ENCODE peak calls at places on chromosomes 1 and 21, in four cellular contexts. C, E, I and Y are unnamed samples.

GRCh38 chr1:155698382-155699038 is 9.6 kb downstream of the DAP3 start:
- DNase-seq in C (no peak), E (no peak), I (no peak), Y (no peak)

GRCh38 chr1:202365092-202365815 is 16.8 kb downstream of the PPP1R12B start:
- DNase-seq in C (no peak), E (peak; percentile 36), I (no peak), Y (no peak)

GRCh38 chr1:203626910-203627246 is 246 bp downstream of the ATP2B4 start:
- DNase-seq in C (no peak), E (no peak), I (no peak), Y (no peak)

GRCh38 chr1:35885961-35886558 is 3.1 kb downstream of the AGO1 start:
- DNase-seq in C (no peak), E (no peak), I (no peak), Y (no peak)

GRCh38 chr21:35381743-35382310 is 332.7 kb upstream of the RUNX1 start:
- DNase-seq in C (no peak), E (no peak), I (no peak), Y (no peak)

GRCh38 chr1:159989581-159989980 is 35.5 kb upstream of the SLAMF9 start:
- DNase-seq in C (no peak), E (no peak), I (no peak), Y (no peak)

GRCh38 chr1:24149854-24150227 is 6.9 kb upstream of the IL22RA1 start:
- DNase-seq in C (peak; percentile 22), E (peak; percentile 81), I (peak; percentile 49), Y (peak; percentile 7)

GRCh38 chr1:151596166-151596933 is 15.5 kb upstream of the SNX27 start:
- DNase-seq in C (no peak), E (peak; percentile 71), I (no peak), Y (no peak)

GRCh38 chr1:166905930-166906329 is 29.9 kb upstream of the TADA1 start:
- DNase-seq in C (peak; percentile 44), E (peak; percentile 93), I (no peak), Y (peak; percentile 74)

GRCh38 chr1:229980009-229980408 is 87.0 kb upstream of the GALNT2 start:
- DNase-seq in C (peak; percentile 36), E (peak; percentile 80), I (no peak), Y (no peak)

GRCh38 chr1:186079084-186079684 is 295.9 kb downstream of the TPR start:
- DNase-seq in C (no peak), E (no peak), I (no peak), Y (no peak)

GRCh38 chr1:156589546-156589945 is 2.0 kb upstream of the NAXE start:
- DNase-seq in C (no peak), E (no peak), I (no peak), Y (no peak)

GRCh38 chr1:200139661-200140250 is 112.2 kb downstream of the NR5A2 start:
- DNase-seq in C (peak; percentile 66), E (peak; percentile 51), I (no peak), Y (peak; percentile 82)

GRCh38 chr1:106502659-106503058 is 553.8 kb upstream of the PRMT6 start:
- DNase-seq in C (no peak), E (no peak), I (no peak), Y (no peak)

GRCh38 chr1:230315099-230315498 is 111.0 kb downstream of the PGBD5 start:
- DNase-seq in C (no peak), E (no peak), I (no peak), Y (no peak)

GRCh38 chr1:53979712-53980450 is 33.7 kb downstream of the LRRC42 start:
- DNase-seq in C (no peak), E (no peak), I (no peak), Y (no peak)

GRCh38 chr21:36788116-36788515 is 89.2 kb downstream of the SIM2 start:
- DNase-seq in C (peak; percentile 89), E (peak; percentile 75), I (no peak), Y (peak; percentile 36)

GRCh38 chr1:5769146-5769545 is 223.1 kb downstream of the NPHP4 start:
- DNase-seq in C (no peak), E (no peak), I (peak; percentile 15), Y (no peak)

GRCh38 chr1:33822396-33822795 is 41.5 kb upstream of the HMGB4 start:
- DNase-seq in C (no peak), E (no peak), I (no peak), Y (no peak)

GRCh38 chr1:50471967-50472366 is 48.7 kb upstream of the DMRTA2 start:
- DNase-seq in C (no peak), E (no peak), I (no peak), Y (no peak)

GRCh38 chr1:211581521-211581920 is 2.6 kb upstream of the SLC30A1 start:
- DNase-seq in C (no peak), E (no peak), I (no peak), Y (no peak)

GRCh38 chr1:22930235-22930912 is 42.3 kb downstream of the LACTBL1 start:
- DNase-seq in C (peak; percentile 5), E (peak; percentile 35), I (no peak), Y (peak; percentile 64)

GRCh38 chr1:29523531-29523930 is 287.2 kb downstream of the PTPRU start:
- DNase-seq in C (no peak), E (no peak), I (no peak), Y (no peak)

GRCh38 chr1:37485902-37486679 is 11.7 kb downstream of the ZC3H12A start:
- DNase-seq in C (no peak), E (no peak), I (no peak), Y (no peak)

GRCh38 chr1:47317841-47318240 is 3.9 kb upstream of the STIL start:
- DNase-seq in C (no peak), E (peak; percentile 29), I (no peak), Y (no peak)

GRCh38 chr1:53771648-53772047 is 32.7 kb upstream of the GLIS1 start:
- DNase-seq in C (peak; percentile 24), E (no peak), I (no peak), Y (no peak)

GRCh38 chr1:42747125-42747524 is 7.1 kb upstream of the CLDN19 start:
- DNase-seq in C (no peak), E (no peak), I (no peak), Y (peak; percentile 47)

GRCh38 chr1:168613038-168613451 is 36.6 kb downstream of the XCL1 start:
- DNase-seq in C (no peak), E (no peak), I (no peak), Y (no peak)

GRCh38 chr1:1293618-1294249 is 13.5 kb downstream of the SCNN1D start:
- DNase-seq in C (no peak), E (no peak), I (no peak), Y (no peak)

GRCh38 chr1:231286603-231287002 is 45.6 kb downstream of the GNPAT start:
- DNase-seq in C (no peak), E (no peak), I (no peak), Y (no peak)

GRCh38 chr21:31358148-31358547 is 14.1 kb upstream of the TIAM1 start:
- DNase-seq in C (no peak), E (no peak), I (no peak), Y (no peak)

GRCh38 chr1:161131721-161132409 is 602 bp downstream of the DEDD start:
- DNase-seq in C (no peak), E (peak; percentile 6), I (no peak), Y (no peak)

GRCh38 chr1:151972533-151973270 is 21.0 kb downstream of the S100A10 start:
- DNase-seq in C (peak; percentile 39), E (peak; percentile 84), I (no peak), Y (peak; percentile 59)

GRCh38 chr1:84206416-84206815 is 62.3 kb downstream of the PRKACB start:
- DNase-seq in C (no peak), E (no peak), I (no peak), Y (no peak)

GRCh38 chr1:248926401-248927182 is 20.6 kb downstream of the PGBD2 start:
- DNase-seq in C (no peak), E (peak; percentile 73), I (no peak), Y (no peak)